ENCODE peak calls at places on chromosomes 2 and 18, in four cellular contexts. B is fibroblast of pulmonary artery, D is skeletal muscle cell, E is adrenal gland. W is an unnamed sample.
A peak's percentile ranks its signal among the peaks of the same experiment; 100 is the strongest.

GRCh38 chr2:162768646-162769045 is 69.9 kb downstream of the KCNH7 start:
- DNase-seq in B (no peak), D (no peak), E (no peak), W (no peak)

GRCh38 chr2:240792658-240793312 is 27.2 kb downstream of the KIF1A start:
- DNase-seq in B (no peak), D (no peak), E (no peak), W (peak; percentile 26)

GRCh38 chr2:30738141-30738911 is 68.9 kb downstream of the CAPN13 start:
- DNase-seq in B (no peak), D (no peak), E (no peak), W (no peak)

GRCh38 chr2:80987466-80987865 is 682.9 kb upstream of the LRRTM1 start:
- DNase-seq in B (no peak), D (no peak), E (no peak), W (no peak)

GRCh38 chr2:166314022-166314759 is 61.6 kb downstream of the SCN9A start:
- DNase-seq in B (peak; percentile 66), D (peak; percentile 90), E (no peak), W (no peak)

GRCh38 chr2:128562471-128563347 is 244.0 kb upstream of the HS6ST1 start:
- DNase-seq in B (peak; percentile 53), D (no peak), E (no peak), W (no peak)

GRCh38 chr2:117738991-117739839 is 75.3 kb upstream of the DDX18 start:
- DNase-seq in B (no peak), D (no peak), E (no peak), W (no peak)

GRCh38 chr2:171289938-171290480 is 129.3 kb upstream of the TLK1 start:
- DNase-seq in B (no peak), D (no peak), E (no peak), W (no peak)

GRCh38 chr2:235287369-235287722 is 206.5 kb upstream of the AGAP1 start:
- DNase-seq in B (peak; percentile 42), D (no peak), E (no peak), W (no peak)

GRCh38 chr2:49444005-49444404 is 289.7 kb upstream of the FSHR start:
- DNase-seq in B (no peak), D (no peak), E (no peak), W (no peak)

GRCh38 chr2:7377861-7378569 is 460.8 kb downstream of the RNF144A start:
- DNase-seq in B (no peak), D (no peak), E (peak; percentile 30), W (peak; percentile 66)

GRCh38 chr2:159684796-159685195 is 27.5 kb upstream of the MARCHF7 start:
- DNase-seq in B (peak; percentile 65), D (peak; percentile 24), E (no peak), W (no peak)

GRCh38 chr2:234071664-234072063 is 21.2 kb downstream of the SPP2 start:
- DNase-seq in B (no peak), D (no peak), E (no peak), W (no peak)

GRCh38 chr18:13220326-13220991 is 1.9 kb downstream of the LDLRAD4 start:
- DNase-seq in B (no peak), D (no peak), E (no peak), W (peak; percentile 59)

GRCh38 chr2:209147981-209148380 is 275.9 kb upstream of the MAP2 start:
- DNase-seq in B (no peak), D (no peak), E (no peak), W (no peak)

GRCh38 chr2:99753505-99753904 is 263.7 kb upstream of the REV1 start:
- DNase-seq in B (no peak), D (no peak), E (no peak), W (no peak)

GRCh38 chr18:44627245-44627644 is 53.4 kb upstream of the SETBP1 start:
- DNase-seq in B (peak; percentile 75), D (peak; percentile 47), E (no peak), W (no peak)

GRCh38 chr18:36830141-36830495 is 1.2 kb downstream of the KIAA1328 start:
- DNase-seq in B (no peak), D (no peak), E (no peak), W (no peak)

GRCh38 chr2:43223412-43224040 is 2.9 kb downstream of the ZFP36L2 start:
- DNase-seq in B (peak; percentile 52), D (no peak), E (no peak), W (no peak)

GRCh38 chr2:222743263-222743865 is 71.9 kb downstream of the MOGAT1 start:
- DNase-seq in B (no peak), D (no peak), E (peak; percentile 34), W (no peak)